ENCODE peak calls at places on chromosomes 7 and 10, in six cellular contexts. U, Y, E, N, M and H are unnamed samples.

GRCh38 chr10:133124357-133125211 is 35.4 kb upstream of the KNDC1 start:
- DNase-seq in U (no peak), Y (no peak), E (no peak), N (peak; percentile 17), M (peak; percentile 16), H (no peak)

GRCh38 chr7:106022193-106022821 is 59.2 kb downstream of the CDHR3 start:
- DNase-seq in U (no peak), Y (no peak), E (peak; percentile 85), N (no peak), M (peak; percentile 18), H (no peak)

GRCh38 chr10:70648427-70648826 is 23.9 kb upstream of the ADAMTS14 start:
- DNase-seq in U (no peak), Y (no peak), E (no peak), N (no peak), M (peak; percentile 23), H (no peak)

GRCh38 chr10:91311601-91312000 is 91.1 kb downstream of the PCGF5 start:
- DNase-seq in U (no peak), Y (no peak), E (no peak), N (no peak), M (no peak), H (no peak)

GRCh38 chr10:16612148-16612742 is 90.6 kb upstream of the C1QL3 start:
- DNase-seq in U (no peak), Y (no peak), E (no peak), N (no peak), M (peak; percentile 63), H (no peak)

GRCh38 chr7:116752305-116753074 is 80.5 kb downstream of the MET start:
- DNase-seq in U (no peak), Y (no peak), E (no peak), N (no peak), M (no peak), H (no peak)

GRCh38 chr10:62749104-62749683 is 55.3 kb upstream of the ADO start:
- DNase-seq in U (no peak), Y (no peak), E (no peak), N (no peak), M (no peak), H (no peak)

GRCh38 chr10:122632561-122632960 is 67.1 kb downstream of the C10orf120 start:
- DNase-seq in U (no peak), Y (peak; percentile 18), E (peak; percentile 15), N (no peak), M (no peak), H (peak; percentile 44)

GRCh38 chr7:64183126-64183742 is 23.8 kb upstream of the ZNF735 start:
- DNase-seq in U (no peak), Y (no peak), E (no peak), N (no peak), M (no peak), H (no peak)

GRCh38 chr7:99020413-99020715 is 123.5 kb downstream of the SMURF1 start:
- DNase-seq in U (no peak), Y (no peak), E (no peak), N (no peak), M (no peak), H (no peak)

GRCh38 chr10:75508814-75509306 is 77.4 kb downstream of the LRMDA start:
- DNase-seq in U (no peak), Y (no peak), E (no peak), N (no peak), M (no peak), H (no peak)

GRCh38 chr7:133676805-133677370 is 424.0 kb downstream of the EXOC4 start:
- DNase-seq in U (no peak), Y (no peak), E (no peak), N (no peak), M (peak; percentile 50), H (no peak)

GRCh38 chr7:47581821-47582747 is at the start of gene TNS3:
- DNase-seq in U (no peak), Y (peak; percentile 59), E (peak; percentile 67), N (no peak), M (peak; percentile 51), H (peak; percentile 75)

DNA sequence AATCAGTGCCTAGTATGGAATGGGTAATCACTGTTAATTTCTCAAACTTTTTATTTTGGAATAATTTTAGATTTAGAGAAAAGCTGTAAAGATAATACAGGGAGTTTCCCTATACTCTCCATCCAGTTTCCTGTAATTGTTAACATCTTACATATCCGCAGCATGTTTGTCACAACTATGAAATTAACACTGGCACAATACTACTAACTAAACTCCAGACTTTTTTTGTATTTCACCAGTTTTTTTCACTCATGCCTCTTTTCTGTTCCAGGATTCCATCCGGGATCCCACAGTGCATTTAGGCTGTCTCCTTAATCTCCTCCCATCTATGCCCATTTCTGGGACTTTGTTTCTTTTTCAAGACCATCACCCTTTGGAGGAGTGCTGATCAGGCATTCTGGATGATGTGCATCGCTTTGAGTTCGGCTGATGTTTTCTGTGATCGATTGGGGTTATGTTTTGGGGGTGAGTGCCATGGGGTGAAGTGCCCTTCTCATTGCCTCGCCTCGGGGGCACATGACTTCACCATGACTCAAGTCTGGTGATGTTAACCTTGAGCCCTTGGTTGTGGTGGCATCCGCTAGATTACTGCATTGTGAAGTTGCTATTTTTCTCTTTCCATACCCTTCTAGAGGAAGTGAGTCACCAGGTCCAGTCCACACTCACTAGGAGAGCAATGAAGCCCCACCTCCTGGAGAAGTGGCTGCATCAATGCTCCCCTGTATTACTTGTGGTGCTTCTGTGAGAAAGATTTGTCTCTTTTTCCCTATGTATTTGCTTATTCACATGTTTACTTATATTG is 43.9 kb upstream of the GRB10 start:
- DNase-seq in U (peak; percentile 79), Y (no peak), E (no peak), N (no peak), M (peak; percentile 84), H (no peak)
- TF ChIP-seq CTCF in U (no peak), Y (no peak), E (no peak), N (no peak), M (peak; percentile 42), H (no peak)

DNA sequence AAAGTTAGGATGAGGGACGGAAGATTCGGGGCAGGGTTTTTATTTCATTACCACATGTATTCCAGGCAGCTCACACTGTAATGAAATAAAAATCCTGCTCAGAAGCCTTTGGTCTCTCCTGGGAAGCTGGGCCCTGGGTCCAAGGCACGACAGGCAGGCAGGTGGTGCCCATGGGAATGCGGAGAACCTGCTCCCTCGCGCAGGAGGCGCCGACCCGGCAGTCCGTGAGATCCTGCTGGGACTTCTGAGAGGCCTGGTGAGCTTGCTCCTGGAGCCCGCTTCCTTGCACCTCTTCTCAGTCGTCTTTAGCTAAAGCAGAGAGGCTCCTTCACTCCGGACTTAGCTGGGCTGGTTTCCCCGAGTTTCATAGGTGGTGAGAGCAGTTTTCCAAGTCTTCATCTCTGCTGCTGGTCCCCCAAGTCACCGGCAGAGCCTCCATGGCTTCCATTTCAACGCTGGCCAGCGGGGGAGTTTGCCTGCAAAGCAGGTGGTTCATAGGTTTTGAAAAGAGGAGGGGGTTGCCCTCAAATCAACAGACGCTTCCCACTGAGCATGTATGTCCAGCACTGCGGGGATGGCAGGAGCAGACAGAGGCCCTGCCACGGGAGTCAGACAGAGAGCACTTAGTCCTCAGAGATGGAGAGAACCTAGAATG is 24.5 kb downstream of the IL15RA start:
- DNase-seq in U (no peak), Y (peak; percentile 33), E (peak; percentile 38), N (peak; percentile 22), M (no peak), H (no peak)
- TF ChIP-seq CTCF in U (no peak), Y (no peak), E (no peak), N (no peak), M (no peak), H (no peak)

DNA sequence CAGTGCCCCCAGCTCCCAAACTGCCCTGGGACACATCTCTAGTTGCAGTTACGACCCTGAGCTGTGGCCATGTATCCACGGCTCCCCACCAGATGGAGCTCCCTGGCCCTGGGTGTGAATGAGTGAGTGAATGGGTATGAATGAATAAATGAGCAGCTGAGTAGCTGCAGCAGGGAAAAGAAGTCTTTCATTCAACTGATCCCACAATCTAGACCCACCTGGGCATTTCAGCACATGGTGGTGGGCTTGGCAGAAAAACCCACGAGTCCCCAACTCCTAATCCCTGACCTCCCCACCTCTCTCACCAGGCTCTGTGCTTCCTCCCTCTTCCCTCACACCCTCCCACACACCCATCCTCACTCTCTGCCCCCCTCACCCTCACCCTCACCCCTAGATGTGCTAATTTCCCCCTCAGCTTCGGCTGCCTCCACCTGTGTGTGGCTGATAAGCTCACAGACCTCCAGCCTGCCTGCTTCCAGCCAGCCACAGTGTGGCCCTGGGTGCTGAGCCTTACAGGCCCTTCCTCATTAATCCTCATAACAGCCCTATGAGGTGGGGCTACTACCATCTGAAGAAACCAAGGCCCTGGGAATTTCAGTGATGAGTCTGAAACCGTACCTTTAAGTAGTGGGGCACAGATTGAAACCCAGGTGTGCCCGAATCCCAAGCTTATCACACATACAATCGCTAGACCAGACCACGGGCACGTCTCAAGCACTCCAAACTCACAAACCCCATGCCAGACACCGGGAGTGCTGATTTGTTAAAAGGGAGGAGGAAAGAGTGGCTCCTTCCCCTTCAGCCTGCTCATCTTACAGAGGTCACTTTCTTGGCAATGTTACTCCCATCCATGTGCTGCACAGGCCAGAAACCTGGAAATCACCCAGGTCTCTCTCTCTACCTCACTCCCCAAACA is 2.2 kb upstream of the ATP6V1F start:
- DNase-seq in U (no peak), Y (no peak), E (no peak), N (no peak), M (peak; percentile 84), H (no peak)
- TF ChIP-seq CTCF in U (peak; percentile 37), Y (no peak), E (no peak), N (no peak), M (peak; percentile 47), H (no peak)

GRCh38 chr7:7414776-7415603 is 120.7 kb downstream of the COL28A1 start:
- DNase-seq in U (no peak), Y (no peak), E (no peak), N (no peak), M (no peak), H (no peak)
- TF ChIP-seq CTCF in U (no peak), Y (no peak), E (no peak), N (no peak), M (no peak), H (no peak)

DNA sequence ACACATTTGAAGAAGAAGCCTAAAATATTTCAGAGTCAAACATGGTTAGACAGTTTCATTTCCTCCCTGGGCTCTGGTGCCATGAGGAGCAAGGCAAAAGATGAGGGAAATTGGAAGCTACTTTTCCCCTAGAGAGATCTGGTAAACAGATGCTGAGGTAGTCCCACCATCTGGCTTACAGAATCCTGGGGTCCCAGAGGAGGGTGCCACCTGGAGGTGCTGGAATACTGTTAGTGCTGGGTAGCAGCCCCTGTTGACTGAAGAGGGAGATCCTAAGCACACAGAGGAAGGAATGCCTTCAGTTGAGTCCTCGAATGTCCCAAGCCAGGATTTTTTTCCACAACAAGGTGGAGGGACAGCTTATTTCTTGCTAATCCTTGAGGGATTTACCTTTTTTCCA is 160.1 kb downstream of the FZD1 start:
- DNase-seq in U (no peak), Y (no peak), E (no peak), N (no peak), M (no peak), H (no peak)
- TF ChIP-seq CTCF in U (peak; percentile 22), Y (no peak), E (no peak), N (no peak), M (peak; percentile 17), H (no peak)